ENCODE peak calls at places on chromosomes 6 and 20, in five cellular contexts. One of them, this sample, is unnamed.

GRCh38 chr20:35839891-35840290 is 68.1 kb downstream of the PHF20 start:
- DNase-seq in activated naive CD8-positive, alpha-beta T cell treated with anti-CD3 and anti-CD28 coated beads, Interleukin-2, amount 50 U/mL, for 24 hours: no peak
- DNase-seq in GM10248: no peak
- DNase-seq in dorsolateral prefrontal cortex: no peak
- DNase-seq in iPS DF 6.9: no peak
- DNase-seq in this sample: no peak

GRCh38 chr20:2337142-2337541 is 41.3 kb downstream of the TGM3 start:
- DNase-seq in activated naive CD8-positive, alpha-beta T cell treated with anti-CD3 and anti-CD28 coated beads, Interleukin-2, amount 50 U/mL, for 24 hours: no peak
- DNase-seq in dorsolateral prefrontal cortex: no peak
- DNase-seq in iPS DF 6.9: no peak
- DNase-seq in GM10248: no peak
- DNase-seq in this sample: no peak

GRCh38 chr6:44456070-44456965 is 68.8 kb downstream of the CDC5L start:
- DNase-seq in GM10248: peak
- DNase-seq in dorsolateral prefrontal cortex: no peak
- DNase-seq in activated naive CD8-positive, alpha-beta T cell treated with anti-CD3 and anti-CD28 coated beads, Interleukin-2, amount 50 U/mL, for 24 hours: peak
- DNase-seq in iPS DF 6.9: no peak
- DNase-seq in this sample: no peak

GRCh38 chr20:19121463-19121862 is 91.0 kb upstream of the SLC24A3 start:
- DNase-seq in dorsolateral prefrontal cortex: no peak
- DNase-seq in GM10248: no peak
- DNase-seq in activated naive CD8-positive, alpha-beta T cell treated with anti-CD3 and anti-CD28 coated beads, Interleukin-2, amount 50 U/mL, for 24 hours: no peak
- DNase-seq in iPS DF 6.9: no peak
- DNase-seq in this sample: no peak

GRCh38 chr6:106910999-106911949 is 63.3 kb downstream of the CD24 start:
- DNase-seq in dorsolateral prefrontal cortex: no peak
- DNase-seq in activated naive CD8-positive, alpha-beta T cell treated with anti-CD3 and anti-CD28 coated beads, Interleukin-2, amount 50 U/mL, for 24 hours: no peak
- DNase-seq in GM10248: no peak
- DNase-seq in iPS DF 6.9: no peak
- DNase-seq in this sample: no peak

GRCh38 chr20:8428988-8429387 is 296.9 kb downstream of the PLCB1 start:
- DNase-seq in dorsolateral prefrontal cortex: no peak
- DNase-seq in GM10248: no peak
- DNase-seq in iPS DF 6.9: no peak
- DNase-seq in activated naive CD8-positive, alpha-beta T cell treated with anti-CD3 and anti-CD28 coated beads, Interleukin-2, amount 50 U/mL, for 24 hours: peak
- DNase-seq in this sample: no peak

GRCh38 chr20:11176431-11176830 is 502.6 kb upstream of the JAG1 start:
- DNase-seq in dorsolateral prefrontal cortex: no peak
- DNase-seq in iPS DF 6.9: no peak
- DNase-seq in activated naive CD8-positive, alpha-beta T cell treated with anti-CD3 and anti-CD28 coated beads, Interleukin-2, amount 50 U/mL, for 24 hours: no peak
- DNase-seq in GM10248: no peak
- DNase-seq in this sample: no peak

GRCh38 chr6:99867026-99867425 is 127.0 kb downstream of the MCHR2 start:
- DNase-seq in dorsolateral prefrontal cortex: no peak
- DNase-seq in iPS DF 6.9: no peak
- DNase-seq in activated naive CD8-positive, alpha-beta T cell treated with anti-CD3 and anti-CD28 coated beads, Interleukin-2, amount 50 U/mL, for 24 hours: no peak
- DNase-seq in GM10248: no peak
- DNase-seq in this sample: no peak

GRCh38 chr6:55469829-55470438 is 109.1 kb downstream of the HMGCLL1 start:
- DNase-seq in GM10248: no peak
- DNase-seq in dorsolateral prefrontal cortex: no peak
- DNase-seq in iPS DF 6.9: no peak
- DNase-seq in activated naive CD8-positive, alpha-beta T cell treated with anti-CD3 and anti-CD28 coated beads, Interleukin-2, amount 50 U/mL, for 24 hours: no peak
- DNase-seq in this sample: no peak

GRCh38 chr6:107962723-107963122 is 4.7 kb upstream of the SEC63 start:
- DNase-seq in iPS DF 6.9: no peak
- DNase-seq in dorsolateral prefrontal cortex: no peak
- DNase-seq in GM10248: no peak
- DNase-seq in activated naive CD8-positive, alpha-beta T cell treated with anti-CD3 and anti-CD28 coated beads, Interleukin-2, amount 50 U/mL, for 24 hours: no peak
- DNase-seq in this sample: no peak

GRCh38 chr6:22041797-22042489 is 254.9 kb downstream of the PRL start:
- DNase-seq in activated naive CD8-positive, alpha-beta T cell treated with anti-CD3 and anti-CD28 coated beads, Interleukin-2, amount 50 U/mL, for 24 hours: no peak
- DNase-seq in dorsolateral prefrontal cortex: no peak
- DNase-seq in iPS DF 6.9: no peak
- DNase-seq in GM10248: no peak
- DNase-seq in this sample: no peak

GRCh38 chr6:31556312-31556711 is 8.9 kb downstream of the NFKBIL1 start:
- DNase-seq in iPS DF 6.9: no peak
- DNase-seq in dorsolateral prefrontal cortex: no peak
- DNase-seq in activated naive CD8-positive, alpha-beta T cell treated with anti-CD3 and anti-CD28 coated beads, Interleukin-2, amount 50 U/mL, for 24 hours: no peak
- DNase-seq in GM10248: no peak
- DNase-seq in this sample: no peak

GRCh38 chr6:151666526-151666925 is 141.0 kb upstream of the ESR1 start:
- DNase-seq in dorsolateral prefrontal cortex: no peak
- DNase-seq in iPS DF 6.9: no peak
- DNase-seq in GM10248: no peak
- DNase-seq in activated naive CD8-positive, alpha-beta T cell treated with anti-CD3 and anti-CD28 coated beads, Interleukin-2, amount 50 U/mL, for 24 hours: no peak
- DNase-seq in this sample: no peak

GRCh38 chr20:11791316-11792228 is 126.1 kb upstream of the BTBD3 start:
- DNase-seq in GM10248: no peak
- DNase-seq in iPS DF 6.9: no peak
- DNase-seq in activated naive CD8-positive, alpha-beta T cell treated with anti-CD3 and anti-CD28 coated beads, Interleukin-2, amount 50 U/mL, for 24 hours: no peak
- DNase-seq in dorsolateral prefrontal cortex: no peak
- DNase-seq in this sample: no peak

GRCh38 chr20:62918830-62919229 is 7.5 kb downstream of the DIDO1 start:
- DNase-seq in GM10248: no peak
- DNase-seq in activated naive CD8-positive, alpha-beta T cell treated with anti-CD3 and anti-CD28 coated beads, Interleukin-2, amount 50 U/mL, for 24 hours: peak
- DNase-seq in iPS DF 6.9: no peak
- DNase-seq in dorsolateral prefrontal cortex: no peak
- DNase-seq in this sample: no peak

GRCh38 chr20:32792316-32792715 is 27.4 kb upstream of the MAPRE1 start:
- DNase-seq in GM10248: peak
- DNase-seq in dorsolateral prefrontal cortex: peak
- DNase-seq in activated naive CD8-positive, alpha-beta T cell treated with anti-CD3 and anti-CD28 coated beads, Interleukin-2, amount 50 U/mL, for 24 hours: peak
- DNase-seq in iPS DF 6.9: no peak
- DNase-seq in this sample: no peak

GRCh38 chr20:840858-841567 is 7.5 kb downstream of the FAM110A start:
- DNase-seq in activated naive CD8-positive, alpha-beta T cell treated with anti-CD3 and anti-CD28 coated beads, Interleukin-2, amount 50 U/mL, for 24 hours: peak
- DNase-seq in GM10248: no peak
- DNase-seq in dorsolateral prefrontal cortex: no peak
- DNase-seq in iPS DF 6.9: no peak
- DNase-seq in this sample: no peak

GRCh38 chr6:48036316-48036715 is 74.7 kb downstream of the PTCHD4 start:
- DNase-seq in GM10248: no peak
- DNase-seq in iPS DF 6.9: no peak
- DNase-seq in activated naive CD8-positive, alpha-beta T cell treated with anti-CD3 and anti-CD28 coated beads, Interleukin-2, amount 50 U/mL, for 24 hours: no peak
- DNase-seq in dorsolateral prefrontal cortex: no peak
- DNase-seq in this sample: no peak

GRCh38 chr20:33685328-33686007 is 717 bp downstream of the E2F1 start:
- DNase-seq in GM10248: peak
- DNase-seq in iPS DF 6.9: no peak
- DNase-seq in dorsolateral prefrontal cortex: no peak
- DNase-seq in activated naive CD8-positive, alpha-beta T cell treated with anti-CD3 and anti-CD28 coated beads, Interleukin-2, amount 50 U/mL, for 24 hours: peak
- DNase-seq in this sample: no peak

GRCh38 chr6:37874726-37875125 is 55.2 kb downstream of the ZFAND3 start:
- DNase-seq in dorsolateral prefrontal cortex: no peak
- DNase-seq in iPS DF 6.9: no peak
- DNase-seq in GM10248: no peak
- DNase-seq in activated naive CD8-positive, alpha-beta T cell treated with anti-CD3 and anti-CD28 coated beads, Interleukin-2, amount 50 U/mL, for 24 hours: no peak
- DNase-seq in this sample: no peak

GRCh38 chr20:57911512-57912226 is 201.9 kb upstream of the PMEPA1 start:
- DNase-seq in dorsolateral prefrontal cortex: peak
- DNase-seq in GM10248: no peak
- DNase-seq in iPS DF 6.9: no peak
- DNase-seq in activated naive CD8-positive, alpha-beta T cell treated with anti-CD3 and anti-CD28 coated beads, Interleukin-2, amount 50 U/mL, for 24 hours: no peak
- DNase-seq in this sample: no peak

GRCh38 chr6:148235446-148235845 is 107.2 kb upstream of the SASH1 start:
- DNase-seq in activated naive CD8-positive, alpha-beta T cell treated with anti-CD3 and anti-CD28 coated beads, Interleukin-2, amount 50 U/mL, for 24 hours: no peak
- DNase-seq in iPS DF 6.9: no peak
- DNase-seq in dorsolateral prefrontal cortex: no peak
- DNase-seq in GM10248: no peak
- DNase-seq in this sample: no peak

GRCh38 chr6:121879149-121879548 is 443.7 kb downstream of the GJA1 start:
- DNase-seq in activated naive CD8-positive, alpha-beta T cell treated with anti-CD3 and anti-CD28 coated beads, Interleukin-2, amount 50 U/mL, for 24 hours: no peak
- DNase-seq in dorsolateral prefrontal cortex: no peak
- DNase-seq in GM10248: no peak
- DNase-seq in iPS DF 6.9: no peak
- DNase-seq in this sample: no peak